ENCODE peak calls at places on chromosomes 6 and 20, in five cellular contexts. One of them, this sample, is unnamed.

GRCh38 chr6:6901945-6902344 is 205.8 kb upstream of the RREB1 start:
- DNase-seq in cardiac fibroblast: no peak
- DNase-seq in WERI-Rb-1: no peak
- DNase-seq in activated B cell treated with CpG ODN at 0.5 μM for 24 hours: no peak
- DNase-seq in A549: no peak
- DNase-seq in this sample: no peak

GRCh38 chr6:133551847-133552331 is 310.7 kb downstream of the EYA4 start:
- DNase-seq in A549: peak
- DNase-seq in activated B cell treated with CpG ODN at 0.5 μM for 24 hours: no peak
- DNase-seq in cardiac fibroblast: peak
- DNase-seq in WERI-Rb-1: no peak
- DNase-seq in this sample: peak

GRCh38 chr6:149751239-149751638 is 1.7 kb downstream of the PCMT1 start:
- DNase-seq in activated B cell treated with CpG ODN at 0.5 μM for 24 hours: no peak
- DNase-seq in WERI-Rb-1: no peak
- DNase-seq in A549: no peak
- DNase-seq in cardiac fibroblast: no peak
- DNase-seq in this sample: no peak

GRCh38 chr6:107448776-107449175 is 10.6 kb downstream of the PDSS2 start:
- DNase-seq in activated B cell treated with CpG ODN at 0.5 μM for 24 hours: no peak
- DNase-seq in A549: no peak
- DNase-seq in cardiac fibroblast: no peak
- DNase-seq in WERI-Rb-1: no peak
- DNase-seq in this sample: no peak

GRCh38 chr6:78530208-78530607 is 337.1 kb upstream of the IRAK1BP1 start:
- DNase-seq in A549: no peak
- DNase-seq in cardiac fibroblast: no peak
- DNase-seq in activated B cell treated with CpG ODN at 0.5 μM for 24 hours: no peak
- DNase-seq in WERI-Rb-1: no peak
- DNase-seq in this sample: no peak

GRCh38 chr6:125670586-125670985 is 78.8 kb upstream of the HEY2 start:
- DNase-seq in cardiac fibroblast: no peak
- DNase-seq in WERI-Rb-1: no peak
- DNase-seq in activated B cell treated with CpG ODN at 0.5 μM for 24 hours: no peak
- DNase-seq in A549: no peak
- DNase-seq in this sample: no peak

GRCh38 chr6:40796280-40797223 is 209.4 kb upstream of the LRFN2 start:
- DNase-seq in activated B cell treated with CpG ODN at 0.5 μM for 24 hours: no peak
- DNase-seq in A549: no peak
- DNase-seq in cardiac fibroblast: no peak
- DNase-seq in WERI-Rb-1: no peak
- DNase-seq in this sample: no peak

GRCh38 chr6:56475736-56476457 is 166.8 kb downstream of the DST start:
- DNase-seq in WERI-Rb-1: no peak
- DNase-seq in A549: no peak
- DNase-seq in activated B cell treated with CpG ODN at 0.5 μM for 24 hours: no peak
- DNase-seq in cardiac fibroblast: peak
- DNase-seq in this sample: no peak

GRCh38 chr6:168536665-168537249 is 95.8 kb downstream of the SMOC2 start:
- DNase-seq in cardiac fibroblast: no peak
- DNase-seq in A549: no peak
- DNase-seq in WERI-Rb-1: no peak
- DNase-seq in activated B cell treated with CpG ODN at 0.5 μM for 24 hours: no peak
- DNase-seq in this sample: no peak

GRCh38 chr20:1418335-1418734 is 25.5 kb upstream of the FKBP1A start:
- DNase-seq in cardiac fibroblast: peak
- DNase-seq in activated B cell treated with CpG ODN at 0.5 μM for 24 hours: no peak
- DNase-seq in A549: no peak
- DNase-seq in WERI-Rb-1: no peak
- DNase-seq in this sample: peak

GRCh38 chr6:159939591-159940016 is 29.3 kb upstream of the IGF2R start:
- DNase-seq in cardiac fibroblast: peak
- DNase-seq in A549: no peak
- DNase-seq in activated B cell treated with CpG ODN at 0.5 μM for 24 hours: no peak
- DNase-seq in WERI-Rb-1: no peak
- DNase-seq in this sample: no peak

GRCh38 chr6:137820425-137820824 is 46.6 kb upstream of the TNFAIP3 start:
- DNase-seq in WERI-Rb-1: no peak
- DNase-seq in activated B cell treated with CpG ODN at 0.5 μM for 24 hours: no peak
- DNase-seq in cardiac fibroblast: peak
- DNase-seq in A549: no peak
- DNase-seq in this sample: no peak

GRCh38 chr6:161374971-161375873 is 101.4 kb upstream of the AGPAT4 start:
- DNase-seq in WERI-Rb-1: no peak
- DNase-seq in cardiac fibroblast: peak
- DNase-seq in activated B cell treated with CpG ODN at 0.5 μM for 24 hours: no peak
- DNase-seq in A549: no peak
- DNase-seq in this sample: no peak

GRCh38 chr20:11060423-11061205 is 386.8 kb upstream of the JAG1 start:
- DNase-seq in activated B cell treated with CpG ODN at 0.5 μM for 24 hours: no peak
- DNase-seq in cardiac fibroblast: no peak
- DNase-seq in WERI-Rb-1: no peak
- DNase-seq in A549: no peak
- DNase-seq in this sample: no peak

GRCh38 chr6:157476797-157477196 is 95.8 kb downstream of the ZDHHC14 start:
- DNase-seq in activated B cell treated with CpG ODN at 0.5 μM for 24 hours: no peak
- DNase-seq in WERI-Rb-1: no peak
- DNase-seq in A549: no peak
- DNase-seq in cardiac fibroblast: no peak
- DNase-seq in this sample: no peak

GRCh38 chr6:106186172-106186571 is 100.0 kb downstream of the PRDM1 start:
- DNase-seq in A549: no peak
- DNase-seq in cardiac fibroblast: no peak
- DNase-seq in WERI-Rb-1: no peak
- DNase-seq in activated B cell treated with CpG ODN at 0.5 μM for 24 hours: no peak
- DNase-seq in this sample: no peak

GRCh38 chr6:111683749-111684267 is 78.1 kb upstream of the TRAF3IP2 start:
- DNase-seq in activated B cell treated with CpG ODN at 0.5 μM for 24 hours: no peak
- DNase-seq in cardiac fibroblast: peak
- DNase-seq in A549: no peak
- DNase-seq in WERI-Rb-1: no peak
- DNase-seq in this sample: no peak

GRCh38 chr20:33914871-33915270 is 78.8 kb upstream of the RALY start:
- DNase-seq in cardiac fibroblast: peak
- DNase-seq in WERI-Rb-1: no peak
- DNase-seq in A549: peak
- DNase-seq in activated B cell treated with CpG ODN at 0.5 μM for 24 hours: no peak
- DNase-seq in this sample: peak

GRCh38 chr6:3741477-3741871 is 10.0 kb downstream of the PXDC1 start:
- DNase-seq in WERI-Rb-1: no peak
- DNase-seq in activated B cell treated with CpG ODN at 0.5 μM for 24 hours: no peak
- DNase-seq in A549: no peak
- DNase-seq in cardiac fibroblast: no peak
- DNase-seq in this sample: no peak

GRCh38 chr6:51049983-51050877 is 231.6 kb downstream of the TFAP2B start:
- DNase-seq in activated B cell treated with CpG ODN at 0.5 μM for 24 hours: no peak
- DNase-seq in A549: no peak
- DNase-seq in WERI-Rb-1: no peak
- DNase-seq in cardiac fibroblast: no peak
- DNase-seq in this sample: no peak

GRCh38 chr6:157990321-157991066 is 8.8 kb downstream of the SYNJ2 start:
- DNase-seq in activated B cell treated with CpG ODN at 0.5 μM for 24 hours: no peak
- DNase-seq in A549: no peak
- DNase-seq in WERI-Rb-1: no peak
- DNase-seq in cardiac fibroblast: no peak
- DNase-seq in this sample: no peak

GRCh38 chr6:29850011-29850553 is 22.5 kb downstream of the HLA-G start:
- DNase-seq in cardiac fibroblast: peak
- DNase-seq in A549: no peak
- DNase-seq in activated B cell treated with CpG ODN at 0.5 μM for 24 hours: no peak
- DNase-seq in WERI-Rb-1: no peak
- DNase-seq in this sample: no peak

GRCh38 chr6:37456126-37456525 is 23.1 kb downstream of the CMTR1 start:
- DNase-seq in activated B cell treated with CpG ODN at 0.5 μM for 24 hours: no peak
- DNase-seq in cardiac fibroblast: peak
- DNase-seq in WERI-Rb-1: no peak
- DNase-seq in A549: no peak
- DNase-seq in this sample: peak

GRCh38 chr20:37071481-37071911 is 24.3 kb downstream of the RBL1 start:
- DNase-seq in A549: no peak
- DNase-seq in WERI-Rb-1: no peak
- DNase-seq in activated B cell treated with CpG ODN at 0.5 μM for 24 hours: no peak
- DNase-seq in cardiac fibroblast: peak
- DNase-seq in this sample: peak

GRCh38 chr20:52405417-52405816 is 213.8 kb upstream of the ZFP64 start:
- DNase-seq in WERI-Rb-1: no peak
- DNase-seq in A549: no peak
- DNase-seq in cardiac fibroblast: no peak
- DNase-seq in activated B cell treated with CpG ODN at 0.5 μM for 24 hours: no peak
- DNase-seq in this sample: no peak

GRCh38 chr20:409697-410559 is 1.8 kb downstream of the RBCK1 start:
- DNase-seq in activated B cell treated with CpG ODN at 0.5 μM for 24 hours: no peak
- DNase-seq in A549: no peak
- DNase-seq in WERI-Rb-1: no peak
- DNase-seq in cardiac fibroblast: no peak
- DNase-seq in this sample: no peak

GRCh38 chr6:21188505-21189223 is 404.9 kb upstream of the SOX4 start:
- DNase-seq in activated B cell treated with CpG ODN at 0.5 μM for 24 hours: no peak
- DNase-seq in A549: no peak
- DNase-seq in WERI-Rb-1: no peak
- DNase-seq in cardiac fibroblast: no peak
- DNase-seq in this sample: no peak

GRCh38 chr6:149830731-149831379 is 33.3 kb downstream of the LRP11 start:
- DNase-seq in cardiac fibroblast: peak
- DNase-seq in WERI-Rb-1: no peak
- DNase-seq in activated B cell treated with CpG ODN at 0.5 μM for 24 hours: no peak
- DNase-seq in A549: no peak
- DNase-seq in this sample: peak

GRCh38 chr20:24798930-24799705 is 150.0 kb upstream of the CST7 start:
- DNase-seq in cardiac fibroblast: no peak
- DNase-seq in activated B cell treated with CpG ODN at 0.5 μM for 24 hours: no peak
- DNase-seq in WERI-Rb-1: no peak
- DNase-seq in A549: no peak
- DNase-seq in this sample: peak

GRCh38 chr6:158933075-158933474 is 66.9 kb downstream of the RSPH3 start:
- DNase-seq in activated B cell treated with CpG ODN at 0.5 μM for 24 hours: no peak
- DNase-seq in cardiac fibroblast: no peak
- DNase-seq in WERI-Rb-1: no peak
- DNase-seq in A549: no peak
- DNase-seq in this sample: no peak

GRCh38 chr6:116667620-116668019 is 946 bp downstream of the ZUP1 start:
- DNase-seq in A549: no peak
- DNase-seq in cardiac fibroblast: no peak
- DNase-seq in activated B cell treated with CpG ODN at 0.5 μM for 24 hours: no peak
- DNase-seq in WERI-Rb-1: no peak
- DNase-seq in this sample: no peak

GRCh38 chr6:142913511-142914047 is 31.4 kb downstream of the HIVEP2 start:
- DNase-seq in A549: no peak
- DNase-seq in WERI-Rb-1: no peak
- DNase-seq in cardiac fibroblast: no peak
- DNase-seq in activated B cell treated with CpG ODN at 0.5 μM for 24 hours: peak
- DNase-seq in this sample: no peak

GRCh38 chr6:44075137-44076015 is 51.9 kb downstream of the MRPL14 start:
- DNase-seq in cardiac fibroblast: no peak
- DNase-seq in WERI-Rb-1: no peak
- DNase-seq in activated B cell treated with CpG ODN at 0.5 μM for 24 hours: no peak
- DNase-seq in A549: no peak
- DNase-seq in this sample: no peak

GRCh38 chr6:54515713-54516112 is 207.5 kb downstream of the TINAG start:
- DNase-seq in cardiac fibroblast: no peak
- DNase-seq in WERI-Rb-1: no peak
- DNase-seq in A549: no peak
- DNase-seq in activated B cell treated with CpG ODN at 0.5 μM for 24 hours: no peak
- DNase-seq in this sample: no peak

GRCh38 chr6:54516331-54516730 is 208.1 kb downstream of the TINAG start:
- DNase-seq in activated B cell treated with CpG ODN at 0.5 μM for 24 hours: no peak
- DNase-seq in A549: no peak
- DNase-seq in WERI-Rb-1: no peak
- DNase-seq in cardiac fibroblast: no peak
- DNase-seq in this sample: no peak

GRCh38 chr6:54519161-54519560 is 210.9 kb downstream of the TINAG start:
- DNase-seq in WERI-Rb-1: no peak
- DNase-seq in activated B cell treated with CpG ODN at 0.5 μM for 24 hours: no peak
- DNase-seq in cardiac fibroblast: no peak
- DNase-seq in A549: no peak
- DNase-seq in this sample: no peak

GRCh38 chr6:54515013-54515412 is 206.8 kb downstream of the TINAG start:
- DNase-seq in A549: no peak
- DNase-seq in activated B cell treated with CpG ODN at 0.5 μM for 24 hours: no peak
- DNase-seq in WERI-Rb-1: no peak
- DNase-seq in cardiac fibroblast: no peak
- DNase-seq in this sample: no peak
- TF ChIP-seq CTCF in A549: no peak
- TF ChIP-seq CTCF in activated B cell treated with CpG ODN at 0.5 μM for 24 hours: no peak
- TF ChIP-seq CTCF in WERI-Rb-1: no peak
- TF ChIP-seq CTCF in cardiac fibroblast: no peak
- TF ChIP-seq CTCF in this sample: no peak

DNA sequence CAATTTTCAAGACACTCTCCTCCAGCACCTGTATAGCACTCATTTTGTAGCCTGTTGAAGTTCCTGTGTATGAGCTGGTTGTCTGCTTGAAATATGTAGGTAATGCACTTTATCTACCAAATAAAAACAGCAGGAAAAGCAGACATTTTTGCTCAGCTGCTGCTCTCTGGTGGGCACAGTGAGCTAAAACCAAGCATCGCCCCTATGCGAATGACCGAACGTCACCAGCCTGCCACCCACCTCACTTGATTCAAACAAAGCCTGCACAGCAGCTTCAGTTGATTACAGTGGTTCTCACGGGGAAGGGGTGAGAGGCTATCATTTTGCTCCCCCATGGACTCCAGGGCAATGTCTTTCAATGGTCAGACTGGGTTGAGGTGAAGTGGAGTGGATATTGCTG is 185.7 kb downstream of the SASH1 start:
- DNase-seq in cardiac fibroblast: no peak
- DNase-seq in A549: no peak
- DNase-seq in WERI-Rb-1: no peak
- DNase-seq in activated B cell treated with CpG ODN at 0.5 μM for 24 hours: no peak
- DNase-seq in this sample: no peak
- TF ChIP-seq CTCF in cardiac fibroblast: peak
- TF ChIP-seq CTCF in A549: no peak
- TF ChIP-seq CTCF in WERI-Rb-1: peak
- TF ChIP-seq CTCF in activated B cell treated with CpG ODN at 0.5 μM for 24 hours: no peak
- TF ChIP-seq CTCF in this sample: peak

GRCh38 chr20:22586645-22587310 is 2.4 kb upstream of the FOXA2 start:
- DNase-seq in cardiac fibroblast: peak
- DNase-seq in WERI-Rb-1: peak
- DNase-seq in A549: peak
- DNase-seq in activated B cell treated with CpG ODN at 0.5 μM for 24 hours: no peak
- DNase-seq in this sample: no peak
- TF ChIP-seq CTCF in cardiac fibroblast: peak
- TF ChIP-seq CTCF in WERI-Rb-1: peak
- TF ChIP-seq CTCF in A549: peak
- TF ChIP-seq CTCF in activated B cell treated with CpG ODN at 0.5 μM for 24 hours: no peak
- TF ChIP-seq CTCF in this sample: peak

DNA sequence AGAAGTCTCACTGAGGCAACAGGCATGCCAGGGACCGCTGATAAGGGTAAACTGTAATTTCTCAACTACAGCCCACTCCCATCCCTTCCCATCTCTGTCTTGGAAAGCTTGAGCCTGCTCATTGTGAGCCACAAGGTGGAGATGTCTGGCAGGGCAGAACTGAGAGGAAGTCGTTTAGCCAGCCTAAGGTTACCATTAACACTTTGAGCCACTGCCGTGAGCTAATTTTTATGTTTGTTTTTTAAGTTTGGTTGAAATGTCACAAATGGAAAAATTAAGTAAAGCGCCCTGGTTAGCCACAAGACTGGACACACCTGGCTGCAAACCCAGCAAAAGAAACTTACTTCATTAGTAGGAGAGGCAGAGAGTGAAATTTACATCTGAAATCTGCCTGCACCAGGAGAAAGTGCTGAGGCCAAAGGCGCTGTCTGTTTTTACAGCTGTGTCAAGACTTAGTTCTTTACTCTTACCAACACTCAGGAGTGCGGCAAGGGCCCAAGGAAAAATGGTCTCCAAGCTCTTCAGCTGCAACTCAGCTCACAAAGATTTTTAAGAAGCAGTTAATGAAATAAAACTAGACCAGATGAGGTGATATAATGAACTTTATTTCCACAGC is 50.0 kb upstream of the FAM83C start:
- DNase-seq in activated B cell treated with CpG ODN at 0.5 μM for 24 hours: no peak
- DNase-seq in A549: no peak
- DNase-seq in cardiac fibroblast: peak
- DNase-seq in WERI-Rb-1: no peak
- DNase-seq in this sample: no peak
- TF ChIP-seq CTCF in activated B cell treated with CpG ODN at 0.5 μM for 24 hours: no peak
- TF ChIP-seq CTCF in A549: no peak
- TF ChIP-seq CTCF in cardiac fibroblast: peak
- TF ChIP-seq CTCF in WERI-Rb-1: peak
- TF ChIP-seq CTCF in this sample: peak